ENCODE peak calls at places on chromosomes 3 and 15, in five cellular contexts. One of them, this sample, is unnamed.

GRCh38 chr15:41291065-41291631 is 41.2 kb downstream of the OIP5 start:
- DNase-seq in HepG2: no peak
- DNase-seq in fibroblast of pulmonary artery: no peak
- DNase-seq in substantia nigra: no peak
- DNase-seq in activated CD4-positive, CD25-positive, alpha-beta regulatory T cell: no peak
- DNase-seq in this sample: no peak

GRCh38 chr15:56832125-56832524 is 86.3 kb upstream of the TCF12 start:
- DNase-seq in HepG2: no peak
- DNase-seq in fibroblast of pulmonary artery: peak; percentile 37
- DNase-seq in substantia nigra: peak; percentile 60
- DNase-seq in activated CD4-positive, CD25-positive, alpha-beta regulatory T cell: no peak
- DNase-seq in this sample: peak; percentile 24

GRCh38 chr3:95654567-95655362 is 1159.6 kb upstream of the EPHA6 start:
- DNase-seq in HepG2: no peak
- DNase-seq in fibroblast of pulmonary artery: no peak
- DNase-seq in substantia nigra: no peak
- DNase-seq in activated CD4-positive, CD25-positive, alpha-beta regulatory T cell: no peak
- DNase-seq in this sample: no peak

GRCh38 chr3:184177767-184178306 is 3.2 kb downstream of the AP2M1 start:
- DNase-seq in HepG2: no peak
- DNase-seq in fibroblast of pulmonary artery: no peak
- DNase-seq in substantia nigra: no peak
- DNase-seq in activated CD4-positive, CD25-positive, alpha-beta regulatory T cell: no peak
- DNase-seq in this sample: no peak

GRCh38 chr15:90903733-90904536 is 833 bp downstream of the MAN2A2 start:
- DNase-seq in HepG2: peak; percentile 64
- DNase-seq in fibroblast of pulmonary artery: no peak
- DNase-seq in substantia nigra: peak; percentile 60
- DNase-seq in activated CD4-positive, CD25-positive, alpha-beta regulatory T cell: no peak
- DNase-seq in this sample: peak; percentile 59

GRCh38 chr3:50201573-50202315 is 3.3 kb upstream of the SLC38A3 start:
- DNase-seq in HepG2: peak; percentile 79
- DNase-seq in fibroblast of pulmonary artery: no peak
- DNase-seq in substantia nigra: no peak
- DNase-seq in activated CD4-positive, CD25-positive, alpha-beta regulatory T cell: no peak
- DNase-seq in this sample: no peak

GRCh38 chr15:47820780-47821319 is 103.5 kb downstream of the SEMA6D start:
- DNase-seq in HepG2: no peak
- DNase-seq in fibroblast of pulmonary artery: peak; percentile 83
- DNase-seq in substantia nigra: no peak
- DNase-seq in activated CD4-positive, CD25-positive, alpha-beta regulatory T cell: no peak
- DNase-seq in this sample: no peak

GRCh38 chr3:134667956-134668355 is 17.1 kb upstream of the KY start:
- DNase-seq in HepG2: no peak
- DNase-seq in fibroblast of pulmonary artery: no peak
- DNase-seq in substantia nigra: no peak
- DNase-seq in activated CD4-positive, CD25-positive, alpha-beta regulatory T cell: no peak
- DNase-seq in this sample: no peak

GRCh38 chr3:27714101-27714526 is 8.0 kb downstream of the EOMES start:
- DNase-seq in HepG2: no peak
- DNase-seq in fibroblast of pulmonary artery: no peak
- DNase-seq in substantia nigra: no peak
- DNase-seq in activated CD4-positive, CD25-positive, alpha-beta regulatory T cell: no peak
- DNase-seq in this sample: peak; percentile 26

GRCh38 chr3:35383719-35384555 is 255.4 kb upstream of the ARPP21 start:
- DNase-seq in HepG2: no peak
- DNase-seq in fibroblast of pulmonary artery: peak; percentile 72
- DNase-seq in substantia nigra: no peak
- DNase-seq in activated CD4-positive, CD25-positive, alpha-beta regulatory T cell: no peak
- DNase-seq in this sample: peak; percentile 88

GRCh38 chr3:55292360-55292759 is 194.7 kb downstream of the WNT5A start:
- DNase-seq in HepG2: no peak
- DNase-seq in fibroblast of pulmonary artery: no peak
- DNase-seq in substantia nigra: no peak
- DNase-seq in activated CD4-positive, CD25-positive, alpha-beta regulatory T cell: no peak
- DNase-seq in this sample: no peak

GRCh38 chr15:74997161-74997942 is 2.0 kb downstream of the SCAMP5 start:
- DNase-seq in HepG2: no peak
- DNase-seq in fibroblast of pulmonary artery: no peak
- DNase-seq in substantia nigra: no peak
- DNase-seq in activated CD4-positive, CD25-positive, alpha-beta regulatory T cell: no peak
- DNase-seq in this sample: no peak

GRCh38 chr3:194875581-194876402 is 190.1 kb downstream of the FAM43A start:
- DNase-seq in HepG2: no peak
- DNase-seq in fibroblast of pulmonary artery: no peak
- DNase-seq in substantia nigra: no peak
- DNase-seq in activated CD4-positive, CD25-positive, alpha-beta regulatory T cell: no peak
- DNase-seq in this sample: no peak

GRCh38 chr15:95129589-95129988 is 898.2 kb downstream of the MCTP2 start:
- DNase-seq in HepG2: no peak
- DNase-seq in fibroblast of pulmonary artery: peak; percentile 58
- DNase-seq in substantia nigra: no peak
- DNase-seq in activated CD4-positive, CD25-positive, alpha-beta regulatory T cell: no peak
- DNase-seq in this sample: no peak

GRCh38 chr3:114333180-114333922 is 39.5 kb downstream of the TIGIT start:
- DNase-seq in HepG2: no peak
- DNase-seq in fibroblast of pulmonary artery: peak; percentile 55
- DNase-seq in substantia nigra: peak; percentile 35
- DNase-seq in activated CD4-positive, CD25-positive, alpha-beta regulatory T cell: no peak
- DNase-seq in this sample: peak; percentile 18

GRCh38 chr15:75531041-75531450 is 48.1 kb downstream of the PTPN9 start:
- DNase-seq in HepG2: no peak
- DNase-seq in fibroblast of pulmonary artery: peak; percentile 62
- DNase-seq in substantia nigra: peak; percentile 42
- DNase-seq in activated CD4-positive, CD25-positive, alpha-beta regulatory T cell: no peak
- DNase-seq in this sample: peak; percentile 50

GRCh38 chr3:171284308-171285075 is 175.7 kb downstream of the TNIK start:
- DNase-seq in HepG2: no peak
- DNase-seq in fibroblast of pulmonary artery: peak; percentile 97
- DNase-seq in substantia nigra: no peak
- DNase-seq in activated CD4-positive, CD25-positive, alpha-beta regulatory T cell: no peak
- DNase-seq in this sample: no peak

GRCh38 chr3:123159926-123160635 is 41.7 kb upstream of the SEC22A start:
- DNase-seq in HepG2: no peak
- DNase-seq in fibroblast of pulmonary artery: no peak
- DNase-seq in substantia nigra: no peak
- DNase-seq in activated CD4-positive, CD25-positive, alpha-beta regulatory T cell: no peak
- DNase-seq in this sample: no peak

GRCh38 chr15:31304736-31305365 is 21.8 kb upstream of the KLF13 start:
- DNase-seq in HepG2: no peak
- DNase-seq in fibroblast of pulmonary artery: no peak
- DNase-seq in substantia nigra: no peak
- DNase-seq in activated CD4-positive, CD25-positive, alpha-beta regulatory T cell: no peak
- DNase-seq in this sample: peak; percentile 81

GRCh38 chr3:52237659-52238172 is 1.2 kb downstream of the TWF2 start:
- DNase-seq in HepG2: no peak
- DNase-seq in fibroblast of pulmonary artery: peak; percentile 82
- DNase-seq in substantia nigra: peak; percentile 68
- DNase-seq in activated CD4-positive, CD25-positive, alpha-beta regulatory T cell: no peak
- DNase-seq in this sample: peak; percentile 92

GRCh38 chr3:143010024-143010423 is 8.7 kb downstream of the U2SURP start:
- DNase-seq in HepG2: no peak
- DNase-seq in fibroblast of pulmonary artery: no peak
- DNase-seq in substantia nigra: no peak
- DNase-seq in activated CD4-positive, CD25-positive, alpha-beta regulatory T cell: no peak
- DNase-seq in this sample: no peak

GRCh38 chr3:126347543-126348161 is 9.6 kb downstream of the KLF15 start:
- DNase-seq in HepG2: no peak
- DNase-seq in fibroblast of pulmonary artery: no peak
- DNase-seq in substantia nigra: no peak
- DNase-seq in activated CD4-positive, CD25-positive, alpha-beta regulatory T cell: no peak
- DNase-seq in this sample: no peak

GRCh38 chr3:10357592-10358308 is 36.8 kb upstream of the SEC13 start:
- DNase-seq in HepG2: no peak
- DNase-seq in fibroblast of pulmonary artery: peak; percentile 89
- DNase-seq in substantia nigra: no peak
- DNase-seq in activated CD4-positive, CD25-positive, alpha-beta regulatory T cell: no peak
- DNase-seq in this sample: no peak

GRCh38 chr15:100999369-100999768 is 80.2 kb downstream of the LRRK1 start:
- DNase-seq in HepG2: no peak
- DNase-seq in fibroblast of pulmonary artery: no peak
- DNase-seq in substantia nigra: no peak
- DNase-seq in activated CD4-positive, CD25-positive, alpha-beta regulatory T cell: no peak
- DNase-seq in this sample: no peak

GRCh38 chr3:56783644-56784451 is 17.9 kb downstream of the ARHGEF3 start:
- DNase-seq in HepG2: peak; percentile 77
- DNase-seq in fibroblast of pulmonary artery: peak; percentile 82
- DNase-seq in substantia nigra: no peak
- DNase-seq in activated CD4-positive, CD25-positive, alpha-beta regulatory T cell: peak; percentile 33
- DNase-seq in this sample: no peak

GRCh38 chr15:40420793-40421192 is 15.2 kb downstream of the IVD start:
- DNase-seq in HepG2: no peak
- DNase-seq in fibroblast of pulmonary artery: no peak
- DNase-seq in substantia nigra: no peak
- DNase-seq in activated CD4-positive, CD25-positive, alpha-beta regulatory T cell: no peak
- DNase-seq in this sample: peak; percentile 61

GRCh38 chr3:88810455-88810854 is 297.0 kb upstream of the EPHA3 start:
- DNase-seq in HepG2: no peak
- DNase-seq in fibroblast of pulmonary artery: peak; percentile 47
- DNase-seq in substantia nigra: no peak
- DNase-seq in activated CD4-positive, CD25-positive, alpha-beta regulatory T cell: no peak
- DNase-seq in this sample: no peak

GRCh38 chr3:53185761-53186465 is 24.9 kb downstream of the PRKCD start:
- DNase-seq in HepG2: no peak
- DNase-seq in fibroblast of pulmonary artery: no peak
- DNase-seq in substantia nigra: no peak
- DNase-seq in activated CD4-positive, CD25-positive, alpha-beta regulatory T cell: no peak
- DNase-seq in this sample: no peak

GRCh38 chr15:40282870-40283614 is at the start of gene ANKRD63:
- DNase-seq in HepG2: no peak
- DNase-seq in fibroblast of pulmonary artery: no peak
- DNase-seq in substantia nigra: no peak
- DNase-seq in activated CD4-positive, CD25-positive, alpha-beta regulatory T cell: no peak
- DNase-seq in this sample: no peak

GRCh38 chr15:68578175-68578959 is 426 bp upstream of the CORO2B start:
- DNase-seq in HepG2: no peak
- DNase-seq in fibroblast of pulmonary artery: peak; percentile 65
- DNase-seq in substantia nigra: peak; percentile 84
- DNase-seq in activated CD4-positive, CD25-positive, alpha-beta regulatory T cell: no peak
- DNase-seq in this sample: peak; percentile 70

GRCh38 chr3:173902866-173903265 is 505.3 kb downstream of the NLGN1 start:
- DNase-seq in HepG2: no peak
- DNase-seq in fibroblast of pulmonary artery: no peak
- DNase-seq in substantia nigra: no peak
- DNase-seq in activated CD4-positive, CD25-positive, alpha-beta regulatory T cell: no peak
- DNase-seq in this sample: no peak

GRCh38 chr3:194275721-194276120 is 75.4 kb downstream of the CPN2 start:
- DNase-seq in HepG2: no peak
- DNase-seq in fibroblast of pulmonary artery: no peak
- DNase-seq in substantia nigra: no peak
- DNase-seq in activated CD4-positive, CD25-positive, alpha-beta regulatory T cell: no peak
- DNase-seq in this sample: no peak

GRCh38 chr15:96390986-96391385 is 60.5 kb downstream of the NR2F2 start:
- DNase-seq in HepG2: no peak
- DNase-seq in fibroblast of pulmonary artery: no peak
- DNase-seq in substantia nigra: no peak
- DNase-seq in activated CD4-positive, CD25-positive, alpha-beta regulatory T cell: no peak
- DNase-seq in this sample: no peak

GRCh38 chr15:71080705-71081104 is 34.6 kb upstream of the THSD4 start:
- DNase-seq in HepG2: no peak
- DNase-seq in fibroblast of pulmonary artery: peak; percentile 81
- DNase-seq in substantia nigra: no peak
- DNase-seq in activated CD4-positive, CD25-positive, alpha-beta regulatory T cell: no peak
- DNase-seq in this sample: no peak

GRCh38 chr3:32106929-32107362 is 526 bp downstream of the GPD1L start:
- DNase-seq in HepG2: no peak
- DNase-seq in fibroblast of pulmonary artery: peak; percentile 7
- DNase-seq in substantia nigra: peak; percentile 37
- DNase-seq in activated CD4-positive, CD25-positive, alpha-beta regulatory T cell: no peak
- DNase-seq in this sample: peak; percentile 53

GRCh38 chr3:33513262-33513863 is 73.2 kb upstream of the UBP1 start:
- DNase-seq in HepG2: no peak
- DNase-seq in fibroblast of pulmonary artery: no peak
- DNase-seq in substantia nigra: no peak
- DNase-seq in activated CD4-positive, CD25-positive, alpha-beta regulatory T cell: no peak
- DNase-seq in this sample: no peak

GRCh38 chr3:126732281-126733060 is 28.4 kb downstream of the CHCHD6 start:
- DNase-seq in HepG2: no peak
- DNase-seq in fibroblast of pulmonary artery: no peak
- DNase-seq in substantia nigra: no peak
- DNase-seq in activated CD4-positive, CD25-positive, alpha-beta regulatory T cell: no peak
- DNase-seq in this sample: no peak